ENCODE peak calls at places on chromosomes 16 and 17, in seven cellular contexts. Y is GM13976, X is left ventricle myocardium inferior, M is neural crest cell, T is left lung, D is HFFc6, F is transverse colon. R is an unnamed sample.

GRCh38 chr16:3461120-3461519 is 17.6 kb downstream of the NAA60 start:
- DNase-seq in Y (peak), X (no peak), M (no peak), T (no peak), D (no peak), F (no peak), R (no peak)

GRCh38 chr16:15575293-15576049 is 67.5 kb downstream of the MARF1 start:
- DNase-seq in Y (no peak), X (no peak), M (no peak), T (no peak), D (no peak), F (no peak), R (no peak)

GRCh38 chr16:25020112-25020591 is 5.0 kb upstream of the ARHGAP17 start:
- DNase-seq in Y (no peak), X (no peak), M (no peak), T (no peak), D (no peak), F (no peak), R (no peak)

GRCh38 chr17:70017941-70018340 is 57.1 kb upstream of the KCNJ16 start:
- DNase-seq in Y (no peak), X (no peak), M (no peak), T (no peak), D (no peak), F (no peak), R (no peak)

GRCh38 chr16:4936181-4936990 is 562 bp downstream of the PPL start:
- DNase-seq in Y (peak), X (no peak), M (no peak), T (peak), D (no peak), F (peak), R (peak)

GRCh38 chr17:74089869-74090464 is 113.5 kb upstream of the RPL38 start:
- DNase-seq in Y (peak), X (no peak), M (peak), T (no peak), D (no peak), F (peak), R (peak)

GRCh38 chr17:43570518-43570928 is 24.4 kb upstream of the ETV4 start:
- DNase-seq in Y (no peak), X (no peak), M (no peak), T (no peak), D (peak), F (no peak), R (no peak)

GRCh38 chr17:79852748-79853147 is 13.5 kb upstream of the CBX4 start:
- DNase-seq in Y (peak), X (no peak), M (no peak), T (no peak), D (no peak), F (peak), R (peak)

GRCh38 chr17:78915872-78916632 is 9.1 kb downstream of the TIMP2 start:
- DNase-seq in Y (no peak), X (peak), M (no peak), T (peak), D (peak), F (peak), R (no peak)

GRCh38 chr17:4946312-4946976 is 1.9 kb downstream of the PFN1 start:
- DNase-seq in Y (no peak), X (no peak), M (no peak), T (peak), D (no peak), F (no peak), R (no peak)

GRCh38 chr17:45270828-45271418 is 9.0 kb upstream of the SPATA32 start:
- DNase-seq in Y (no peak), X (no peak), M (peak), T (peak), D (no peak), F (no peak), R (no peak)

GRCh38 chr16:24775455-24775854 is 46.0 kb downstream of the TNRC6A start:
- DNase-seq in Y (no peak), X (no peak), M (no peak), T (no peak), D (no peak), F (peak), R (peak)

GRCh38 chr16:89764711-89765201 is 43.4 kb downstream of the ZNF276 start:
- DNase-seq in Y (peak), X (no peak), M (no peak), T (no peak), D (no peak), F (peak), R (peak)

GRCh38 chr17:62696256-62696655 is 68.8 kb downstream of the MRC2 start:
- DNase-seq in Y (no peak), X (no peak), M (no peak), T (no peak), D (peak), F (no peak), R (no peak)

GRCh38 chr17:28385037-28385797 is 13.7 kb downstream of the SARM1 start:
- DNase-seq in Y (no peak), X (no peak), M (no peak), T (peak), D (no peak), F (peak), R (peak)

GRCh38 chr17:75507712-75508111 is 7.6 kb downstream of the CASKIN2 start:
- DNase-seq in Y (no peak), X (no peak), M (no peak), T (peak), D (no peak), F (no peak), R (no peak)

GRCh38 chr16:57740423-57741071 is 5.0 kb downstream of the KATNB1 start:
- DNase-seq in Y (no peak), X (no peak), M (no peak), T (no peak), D (no peak), F (no peak), R (no peak)

GRCh38 chr17:76048711-76049110 is 21.6 kb upstream of the EVPL start:
- DNase-seq in Y (no peak), X (no peak), M (no peak), T (no peak), D (peak), F (no peak), R (no peak)

GRCh38 chr17:6556121-6557039 is at the start of gene PITPNM3:
- DNase-seq in Y (peak), X (no peak), M (no peak), T (peak), D (no peak), F (peak), R (peak)

GRCh38 chr17:39669897-39670735 is 1.9 kb downstream of the PNMT start:
- DNase-seq in Y (no peak), X (no peak), M (no peak), T (peak), D (no peak), F (no peak), R (no peak)

GRCh38 chr16:2090819-2091721 is 43.3 kb downstream of the TSC2 start:
- DNase-seq in Y (peak), X (peak), M (peak), T (peak), D (no peak), F (peak), R (peak)

GRCh38 chr17:62996221-62996620 is 30.2 kb downstream of the TANC2 start:
- DNase-seq in Y (no peak), X (no peak), M (no peak), T (no peak), D (no peak), F (no peak), R (no peak)

GRCh38 chr17:13135496-13135895 is 117.7 kb upstream of the ELAC2 start:
- DNase-seq in Y (no peak), X (no peak), M (peak), T (no peak), D (no peak), F (no peak), R (no peak)

GRCh38 chr17:13143001-13143400 is 125.2 kb upstream of the ELAC2 start:
- DNase-seq in Y (no peak), X (no peak), M (no peak), T (no peak), D (no peak), F (no peak), R (no peak)

DNA sequence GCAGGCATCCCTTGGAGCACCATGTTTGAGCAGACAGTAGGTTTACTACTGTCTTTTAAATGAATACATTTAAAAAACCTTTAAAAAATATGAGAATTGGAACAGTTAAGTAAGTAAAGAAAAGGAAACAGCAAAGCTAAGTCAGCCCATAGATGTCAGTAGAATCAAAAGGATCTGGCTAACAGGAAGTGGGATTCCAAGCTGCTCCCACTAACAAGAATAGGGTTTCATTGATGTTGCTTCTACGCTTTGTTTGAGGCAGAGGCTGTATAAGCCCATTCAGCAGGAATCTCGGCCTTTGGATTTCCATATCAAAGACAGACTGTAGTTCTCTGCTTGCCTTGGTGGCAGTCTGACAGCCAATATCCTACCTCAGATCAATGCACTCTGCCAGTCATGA is 122.9 kb upstream of the ELAC2 start:
- DNase-seq in Y (no peak), X (no peak), M (peak), T (no peak), D (no peak), F (no peak), R (no peak)
- TF ChIP-seq CTCF in Y (no peak), X (no peak), M (no peak), T (no peak), D (peak), F (no peak), R (no peak)

GRCh38 chr16:51049678-51050378 is 101.2 kb downstream of the SALL1 start:
- DNase-seq in Y (no peak), X (no peak), M (no peak), T (no peak), D (no peak), F (no peak), R (no peak)
- TF ChIP-seq CTCF in Y (no peak), X (no peak), M (no peak), T (no peak), D (no peak), F (no peak), R (no peak)

DNA sequence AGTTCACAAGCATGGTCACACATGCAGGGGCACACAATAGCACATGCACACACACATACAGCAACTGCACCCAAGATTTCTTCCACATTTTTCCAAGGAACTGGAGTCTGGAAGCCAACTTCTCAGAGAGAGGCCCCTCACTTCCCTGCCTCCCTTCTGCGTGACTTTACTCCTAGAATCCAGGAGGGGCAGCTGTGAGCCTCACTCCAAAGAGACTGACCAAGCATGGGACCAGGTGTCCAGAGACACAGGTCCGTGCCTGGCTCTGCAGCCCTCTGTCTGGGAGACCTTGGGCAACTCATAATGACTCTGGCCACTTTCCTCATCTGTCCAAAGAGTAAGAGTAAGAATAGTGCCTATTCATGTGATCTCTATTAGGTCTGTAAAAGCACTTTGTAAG is 104.7 kb upstream of the TMEM132E start:
- DNase-seq in Y (no peak), X (no peak), M (no peak), T (no peak), D (no peak), F (no peak), R (no peak)
- TF ChIP-seq CTCF in Y (no peak), X (no peak), M (no peak), T (no peak), D (no peak), F (no peak), R (no peak)

GRCh38 chr16:49341706-49342105 is 31.9 kb upstream of the C16orf78 start:
- DNase-seq in Y (no peak), X (no peak), M (no peak), T (no peak), D (no peak), F (no peak), R (no peak)
- TF ChIP-seq CTCF in Y (no peak), X (no peak), M (no peak), T (no peak), D (no peak), F (no peak), R (no peak)

DNA sequence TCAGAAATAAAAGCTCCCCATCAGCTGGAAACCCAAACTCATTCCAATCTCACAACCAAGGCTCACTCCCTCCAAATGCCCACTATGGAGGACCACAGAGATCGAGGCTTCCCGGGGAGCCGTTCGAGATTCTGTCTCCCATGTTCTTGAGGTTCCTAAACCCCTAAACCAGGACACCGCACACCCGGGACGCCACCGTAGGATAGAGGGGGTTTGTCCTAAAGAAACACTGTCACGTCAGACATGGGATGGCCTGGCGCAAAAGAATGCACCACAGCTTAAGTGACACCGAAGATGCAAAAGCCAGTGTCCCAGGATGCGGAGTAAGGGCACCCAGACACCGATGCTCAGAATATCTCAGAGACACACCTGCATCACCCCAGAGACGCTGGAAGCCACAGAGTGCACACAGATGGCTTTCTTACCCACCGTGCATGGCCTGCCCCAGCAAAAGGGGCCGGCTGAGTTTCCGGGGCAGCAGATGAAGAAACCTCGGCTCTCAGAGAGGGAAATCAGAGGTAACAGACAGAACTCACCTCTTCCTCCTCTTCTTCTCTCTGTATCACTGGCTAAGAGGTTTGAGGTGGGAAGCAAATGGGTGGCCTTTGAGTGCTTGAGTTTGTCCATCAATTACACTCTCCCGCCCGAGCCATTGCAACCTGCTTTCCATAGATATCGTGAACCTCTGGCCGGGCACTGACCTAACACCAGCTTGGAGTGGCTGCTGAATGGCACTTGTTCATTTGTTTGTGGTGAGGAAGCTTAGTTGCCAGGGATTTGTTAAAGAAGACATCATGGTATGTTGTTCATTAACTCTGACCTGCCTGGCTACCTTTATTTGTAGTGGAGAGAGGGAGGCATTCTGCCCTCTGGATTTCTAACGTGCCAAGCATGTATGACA is 65.1 kb upstream of the TNRC6C start:
- DNase-seq in Y (no peak), X (no peak), M (no peak), T (no peak), D (no peak), F (no peak), R (no peak)
- TF ChIP-seq CTCF in Y (no peak), X (no peak), M (no peak), T (no peak), D (no peak), F (no peak), R (no peak)

R was measured in body of pancreas.